ENCODE peak calls at places on chromosomes 7 and 10, in nine cellular contexts. A is naive thymus-derived CD8-positive, alpha-beta T cell; R is AG20443; X is effector memory CD8-positive, alpha-beta T cell; E is stomach; M is activated T-helper 1 cell treated with Interleukin-2 at 50 U/mL for 16 hours; V is osteocyte; J is CD4-positive, alpha-beta memory T cell; I is GOT3. T is an unnamed sample.

GRCh38 chr10:130079614-130080460 is 30.8 kb downstream of the C10orf143 start:
- DNase-seq in R (no peak), E (no peak), M (no peak), X (no peak), A (no peak), J (no peak), V (no peak), I (no peak), T (no peak)

GRCh38 chr7:47938574-47939165 is 9.6 kb downstream of the PKD1L1 start:
- DNase-seq in A (no peak), I (no peak), E (no peak), X (no peak), J (no peak), V (peak; percentile 54), R (no peak), M (no peak), T (no peak)

GRCh38 chr7:149822353-149822943 is 15.7 kb upstream of the ZNF862 start:
- DNase-seq in V (no peak), I (no peak), X (no peak), R (no peak), M (no peak), A (no peak), J (no peak), E (no peak), T (no peak)

GRCh38 chr10:70558871-70559810 is 43.4 kb downstream of the PRF1 start:
- DNase-seq in A (peak; percentile 66), I (peak; percentile 24), M (peak; percentile 27), E (peak; percentile 63), J (peak; percentile 47), V (no peak), X (peak; percentile 78), R (peak; percentile 85), T (no peak)

GRCh38 chr7:102432476-102433318 is 678 bp upstream of the ORAI2 start:
- DNase-seq in J (peak; percentile 35), I (no peak), A (no peak), V (no peak), M (no peak), R (peak; percentile 33), X (no peak), E (no peak), T (peak; percentile 75)

GRCh38 chr10:121310151-121310711 is 288.0 kb downstream of the FGFR2 start:
- DNase-seq in M (no peak), R (no peak), X (no peak), I (no peak), A (no peak), E (no peak), J (no peak), V (no peak), T (no peak)

GRCh38 chr10:43680035-43680434 is 31.4 kb upstream of the ZNF32 start:
- DNase-seq in A (no peak), J (no peak), R (no peak), V (no peak), M (no peak), X (no peak), I (no peak), E (no peak), T (no peak)

GRCh38 chr10:121687094-121687850 is 89.0 kb upstream of the FGFR2 start:
- DNase-seq in I (no peak), E (peak; percentile 57), A (no peak), V (no peak), X (no peak), M (no peak), R (no peak), J (no peak), T (no peak)

GRCh38 chr7:158252837-158253669 is 334.6 kb downstream of the PTPRN2 start:
- DNase-seq in E (peak; percentile 17), V (peak; percentile 73), M (no peak), R (no peak), J (no peak), A (no peak), X (no peak), I (no peak), T (no peak)

GRCh38 chr10:93947055-93947454 is 46.7 kb upstream of the PLCE1 start:
- DNase-seq in M (no peak), R (peak; percentile 78), I (no peak), E (no peak), X (no peak), V (no peak), J (no peak), A (no peak), T (no peak)

GRCh38 chr7:110592557-110592956 is 498.4 kb upstream of the LRRN3 start:
- DNase-seq in X (no peak), A (no peak), V (no peak), J (no peak), E (no peak), I (no peak), R (no peak), M (no peak), T (no peak)

GRCh38 chr7:42691030-42691639 is 220.7 kb downstream of the C7orf25 start:
- DNase-seq in E (no peak), J (no peak), A (no peak), R (peak; percentile 59), I (peak; percentile 10), M (no peak), V (no peak), X (no peak), T (no peak)

GRCh38 chr7:134777908-134778580 is 1.4 kb upstream of the CALD1 start:
- DNase-seq in A (no peak), M (no peak), E (no peak), R (no peak), X (no peak), I (no peak), V (no peak), J (no peak), T (no peak)

GRCh38 chr10:7819126-7819470 is 793 bp downstream of the TAF3 start:
- DNase-seq in V (no peak), I (no peak), R (peak; percentile 68), E (peak; percentile 51), M (no peak), X (no peak), A (no peak), J (peak; percentile 4), T (peak; percentile 6)

GRCh38 chr7:36138209-36138608 is 14.8 kb upstream of the EEPD1 start:
- DNase-seq in A (no peak), V (no peak), I (no peak), J (no peak), X (no peak), E (no peak), M (no peak), R (no peak), T (no peak)

GRCh38 chr10:132457328-132458070 is 60.5 kb downstream of the PWWP2B start:
- DNase-seq in V (no peak), A (no peak), J (no peak), I (no peak), E (no peak), R (no peak), M (no peak), X (no peak), T (no peak)

T was measured in naive B cell.